ENCODE peak calls at places on chromosomes 2 and 18, in nine cellular contexts. Y is GM23338, S is transverse colon, T is spleen, F is Panc1, D is H1, Q is HepG2, A is upper lobe of left lung, W is K562. X is an unnamed sample.

GRCh38 chr2:102114290-102114721 is 28.2 kb upstream of the IL1R1 start:
- DNase-seq in Y (no peak), S (no peak), T (no peak), F (no peak), D (no peak), Q (peak), A (no peak), W (no peak), X (no peak)

GRCh38 chr18:60067426-60068210 is 167.8 kb downstream of the PMAIP1 start:
- DNase-seq in Y (peak), S (no peak), T (no peak), F (no peak), D (no peak), Q (no peak), A (no peak), W (no peak), X (no peak)

GRCh38 chr2:222569826-222570225 is 86.1 kb downstream of the FARSB start:
- DNase-seq in Y (no peak), S (no peak), T (no peak), F (no peak), D (no peak), Q (no peak), A (no peak), W (no peak), X (no peak)

GRCh38 chr18:3041857-3042256 is 28.9 kb upstream of the LPIN2 start:
- DNase-seq in Y (no peak), S (no peak), T (no peak), F (no peak), D (no peak), Q (no peak), A (no peak), W (no peak), X (no peak)

GRCh38 chr2:158990397-158991209 is 22.2 kb downstream of the TANC1 start:
- DNase-seq in Y (no peak), S (no peak), T (no peak), F (no peak), D (no peak), Q (no peak), A (no peak), W (no peak), X (no peak)

GRCh38 chr2:197889041-197889440 is 84.6 kb downstream of the PLCL1 start:
- DNase-seq in Y (peak), S (no peak), T (no peak), F (no peak), D (no peak), Q (no peak), A (no peak), W (peak), X (no peak)

GRCh38 chr2:188805229-188805628 is 168.9 kb upstream of the COL3A1 start:
- DNase-seq in Y (no peak), S (no peak), T (no peak), F (no peak), D (no peak), Q (no peak), A (no peak), W (no peak), X (no peak)

GRCh38 chr18:23365602-23366001 is 87.5 kb upstream of the RIOK3 start:
- DNase-seq in Y (no peak), S (no peak), T (no peak), F (no peak), D (no peak), Q (no peak), A (no peak), W (no peak), X (no peak)

GRCh38 chr2:232321817-232322559 is 56.6 kb upstream of the ALPP start:
- DNase-seq in Y (no peak), S (peak), T (no peak), F (no peak), D (no peak), Q (no peak), A (no peak), W (no peak), X (peak)

GRCh38 chr2:151973901-151974199 is 125.0 kb downstream of the CACNB4 start:
- DNase-seq in Y (peak), S (no peak), T (no peak), F (no peak), D (peak), Q (peak), A (no peak), W (no peak), X (no peak)

GRCh38 chr2:56714400-56714799 is 530.6 kb downstream of the CCDC85A start:
- DNase-seq in Y (no peak), S (no peak), T (no peak), F (no peak), D (no peak), Q (no peak), A (no peak), W (no peak), X (no peak)

GRCh38 chr2:44291281-44292248 is 16.3 kb downstream of the SLC3A1 start:
- DNase-seq in Y (peak), S (peak), T (no peak), F (peak), D (no peak), Q (peak), A (no peak), W (peak), X (peak)
- H3K27ac ChIP-seq in Y (no peak), S (peak), T (no peak), F (peak), D (no peak), Q (no peak), A (no peak), W (no peak), X (peak)

DNA sequence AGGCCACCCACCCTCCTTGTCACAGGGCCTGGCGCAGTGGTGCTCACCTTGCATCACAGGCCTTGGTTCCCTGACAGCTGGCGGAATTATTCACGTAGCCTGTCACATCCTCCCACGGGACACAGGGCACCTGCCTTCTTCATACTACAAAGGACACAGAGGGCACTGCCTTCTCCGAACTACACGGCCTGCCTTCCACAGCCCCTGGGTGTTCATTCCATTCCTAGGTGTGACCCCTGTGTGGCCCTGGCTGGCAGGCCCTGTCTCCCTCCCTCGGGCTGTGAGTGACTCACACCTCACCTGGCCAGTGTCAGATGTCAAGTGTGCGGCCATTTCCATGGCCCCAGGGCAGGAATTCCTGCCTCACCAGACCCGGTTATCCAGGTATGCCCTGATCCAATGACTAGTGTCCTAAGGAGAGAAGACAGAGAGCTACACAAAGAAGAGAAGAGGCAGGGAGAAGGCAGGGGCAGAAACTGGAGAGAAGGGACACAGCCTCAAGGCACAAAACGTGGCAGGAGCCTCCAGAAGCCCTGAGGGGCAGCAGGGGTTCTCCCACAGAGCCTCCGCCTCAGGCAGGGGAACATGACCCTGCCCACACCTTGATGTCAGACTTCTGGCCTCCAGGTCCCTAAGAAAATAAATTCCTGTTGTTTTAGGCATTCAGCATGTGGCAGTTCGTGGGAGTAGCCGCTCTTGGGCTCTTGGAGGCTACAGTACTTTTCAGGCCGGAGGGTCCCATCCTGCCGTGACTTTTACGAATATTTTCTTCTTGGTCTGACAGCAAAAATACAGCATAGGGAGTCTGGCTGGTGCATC is 43.4 kb downstream of the MBP start:
- DNase-seq in Y (peak), S (no peak), T (peak), F (no peak), D (no peak), Q (no peak), A (no peak), W (no peak), X (peak)
- TF ChIP-seq POLR2AphosphoS5 in Y (no peak), S (no peak), T (no peak), F (no peak), D (no peak), Q (no peak), A (peak), W (no peak), X (no peak)

GRCh38 chr2:163081754-163082153 is 243.2 kb upstream of the KCNH7 start:
- DNase-seq in Y (no peak), S (no peak), T (no peak), F (no peak), D (no peak), Q (no peak), A (no peak), W (no peak), X (no peak)

DNA sequence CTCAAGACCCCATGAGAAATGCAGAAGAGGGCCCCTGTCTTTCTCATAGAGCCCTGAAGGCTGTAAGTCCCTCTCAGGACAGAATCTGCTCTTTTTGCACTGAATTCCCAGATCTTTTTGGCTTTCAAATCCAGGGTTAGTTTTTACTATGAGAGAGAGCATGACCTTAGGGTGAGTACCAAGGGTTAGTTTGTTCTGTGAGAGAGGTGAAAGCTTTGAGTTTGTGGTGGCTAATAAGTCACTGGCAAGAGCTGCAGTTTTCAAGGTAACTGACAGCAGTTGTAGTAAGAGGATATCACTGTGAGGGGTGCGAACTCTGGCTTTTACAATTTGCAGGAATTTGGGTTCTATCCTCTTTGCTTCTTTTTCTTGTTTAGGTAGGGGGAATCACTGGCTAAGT is 248.4 kb upstream of the KCNH7 start:
- DNase-seq in Y (no peak), S (no peak), T (no peak), F (no peak), D (no peak), Q (no peak), A (no peak), W (no peak), X (no peak)
- H3K27ac ChIP-seq in Y (no peak), S (no peak), T (no peak), F (no peak), D (no peak), Q (no peak), A (no peak), W (no peak), X (no peak)

GRCh38 chr2:234880551-234881211 is 71.1 kb upstream of the SH3BP4 start:
- DNase-seq in Y (no peak), S (no peak), T (no peak), F (peak), D (no peak), Q (peak), A (no peak), W (no peak), X (peak)
- TF ChIP-seq POLR2AphosphoS5 in Y (no peak), S (no peak), T (no peak), F (peak), D (no peak), Q (peak), A (no peak), W (no peak), X (peak)

DNA sequence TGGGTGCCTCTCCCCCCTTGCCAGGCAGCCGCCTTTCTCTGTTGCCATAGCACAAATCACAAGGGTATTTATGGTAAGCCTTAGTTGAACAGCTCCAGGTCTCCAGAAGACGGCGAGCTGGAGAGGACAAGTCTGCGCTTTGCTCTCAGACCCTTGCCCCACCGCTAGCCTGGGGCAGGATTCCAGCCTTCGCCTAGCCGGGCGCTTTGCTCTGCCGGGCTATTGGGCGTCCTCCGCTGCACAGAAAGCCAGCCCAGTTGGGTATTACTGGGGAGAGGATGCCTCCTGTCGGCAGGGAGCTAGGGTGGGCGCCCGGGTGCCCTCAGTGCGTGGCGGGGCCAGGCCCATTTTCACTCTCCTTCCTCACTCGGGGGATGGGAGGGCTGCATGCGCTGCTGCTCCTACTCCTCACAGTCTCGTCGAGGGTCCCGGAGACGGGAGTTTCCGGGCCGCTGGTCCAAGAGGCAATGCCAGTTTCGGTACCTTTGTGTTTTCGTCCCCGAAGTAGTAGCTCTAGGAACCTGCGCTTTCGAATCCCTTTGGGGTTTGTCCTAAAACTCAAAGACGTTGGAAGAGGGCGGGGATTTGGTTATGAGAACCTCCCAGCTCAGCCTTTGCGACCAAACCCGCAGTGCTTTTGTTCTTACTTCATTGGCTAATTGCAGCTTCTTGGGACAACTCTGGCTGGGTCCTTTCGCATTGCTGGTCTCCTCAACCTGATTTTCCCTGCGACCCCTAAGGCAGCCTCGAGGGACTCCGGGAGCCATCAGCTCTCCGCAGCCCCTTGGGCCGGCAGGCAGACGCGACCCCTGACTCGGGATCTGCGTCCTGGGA is 3.6 kb upstream of the DLX2 start:
- DNase-seq in Y (peak), S (no peak), T (peak), F (no peak), D (peak), Q (peak), A (peak), W (peak), X (no peak)
- H3K27ac ChIP-seq in Y (no peak), S (no peak), T (no peak), F (peak), D (no peak), Q (no peak), A (no peak), W (no peak), X (no peak)

GRCh38 chr2:121185571-121186074 is 99.4 kb downstream of the TFCP2L1 start:
- DNase-seq in Y (no peak), S (no peak), T (no peak), F (no peak), D (no peak), Q (no peak), A (no peak), W (no peak), X (peak)
- TF ChIP-seq POLR2AphosphoS5 in Y (no peak), S (no peak), T (no peak), F (no peak), D (no peak), Q (no peak), A (no peak), W (no peak), X (no peak)

GRCh38 chr2:205752421-205752820 is 70.1 kb downstream of the NRP2 start:
- DNase-seq in Y (no peak), S (no peak), T (no peak), F (no peak), D (no peak), Q (no peak), A (no peak), W (no peak), X (no peak)

GRCh38 chr2:205749078-205749477 is 66.8 kb downstream of the NRP2 start:
- DNase-seq in Y (no peak), S (no peak), T (no peak), F (no peak), D (no peak), Q (no peak), A (no peak), W (no peak), X (no peak)

GRCh38 chr2:205754285-205754923 is 72.1 kb downstream of the NRP2 start:
- DNase-seq in Y (no peak), S (no peak), T (no peak), F (no peak), D (no peak), Q (no peak), A (no peak), W (no peak), X (no peak)

GRCh38 chr2:205752924-205753323 is 70.6 kb downstream of the NRP2 start:
- DNase-seq in Y (no peak), S (no peak), T (no peak), F (no peak), D (no peak), Q (no peak), A (peak), W (no peak), X (no peak)

DNA sequence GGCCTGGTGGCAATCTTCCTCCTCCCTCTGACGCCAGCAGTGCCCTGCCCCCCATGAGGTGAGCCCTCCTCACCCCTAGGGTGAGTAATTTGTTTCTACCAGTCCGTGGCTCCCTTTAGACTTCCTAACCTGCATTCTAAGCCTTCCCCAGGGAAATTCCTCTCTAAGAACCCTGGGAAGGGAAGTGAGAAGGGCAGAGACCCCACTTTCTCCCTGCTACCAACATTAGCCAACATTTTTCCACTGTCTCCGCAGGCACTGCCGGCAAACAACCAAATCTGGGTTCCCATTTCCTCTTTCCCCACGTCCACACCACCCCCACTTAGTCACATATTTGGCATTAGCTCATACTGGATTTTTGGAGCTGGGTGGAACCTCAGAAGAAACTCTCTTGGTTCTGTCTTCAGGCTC is 69.3 kb downstream of the NRP2 start:
- DNase-seq in Y (no peak), S (no peak), T (no peak), F (no peak), D (no peak), Q (no peak), A (no peak), W (no peak), X (no peak)
- H3K27ac ChIP-seq in Y (no peak), S (peak), T (no peak), F (no peak), D (no peak), Q (no peak), A (no peak), W (no peak), X (no peak)

DNA sequence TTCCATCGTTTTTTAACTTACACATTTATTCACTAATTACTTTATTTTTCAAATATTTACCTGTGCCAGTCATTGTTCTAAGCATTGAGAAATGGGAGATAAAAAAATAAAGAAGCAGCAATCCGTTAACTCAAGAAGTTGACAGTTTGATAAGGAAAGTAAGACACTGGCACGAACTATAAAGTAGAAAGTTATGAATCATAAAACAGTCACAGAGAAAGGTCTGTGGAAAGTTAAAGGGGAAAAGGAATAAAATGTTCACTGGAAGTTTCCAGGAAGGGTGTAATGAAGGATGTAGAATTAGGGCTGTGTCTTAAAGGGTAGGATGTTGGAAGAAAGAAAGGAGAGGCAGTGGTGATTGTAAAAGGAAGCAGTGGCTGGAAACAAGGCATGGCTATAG is 118.9 kb downstream of the RDH14 start:
- DNase-seq in Y (no peak), S (no peak), T (no peak), F (no peak), D (no peak), Q (no peak), A (no peak), W (no peak), X (no peak)
- TF ChIP-seq POLR2AphosphoS5 in Y (no peak), S (peak), T (no peak), F (no peak), D (no peak), Q (no peak), A (no peak), W (no peak), X (no peak)

GRCh38 chr18:48407358-48407757 is 1.8 kb downstream of the ZBTB7C start:
- DNase-seq in Y (no peak), S (no peak), T (no peak), F (no peak), D (no peak), Q (no peak), A (no peak), W (no peak), X (no peak)

GRCh38 chr18:48410095-48410920 is 1.1 kb upstream of the ZBTB7C start:
- DNase-seq in Y (peak), S (peak), T (peak), F (no peak), D (peak), Q (peak), A (peak), W (peak), X (peak)

GRCh38 chr18:48408111-48408726 is 964 bp downstream of the ZBTB7C start:
- DNase-seq in Y (peak), S (no peak), T (peak), F (no peak), D (no peak), Q (no peak), A (peak), W (no peak), X (no peak)

GRCh38 chr18:48409591-48410094 is 460 bp upstream of the ZBTB7C start:
- DNase-seq in Y (peak), S (no peak), T (peak), F (no peak), D (peak), Q (no peak), A (peak), W (no peak), X (no peak)

GRCh38 chr18:48408727-48409590 is at the start of gene ZBTB7C:
- DNase-seq in Y (peak), S (peak), T (peak), F (no peak), D (peak), Q (no peak), A (peak), W (no peak), X (peak)
- H3K27ac ChIP-seq in Y (no peak), S (peak), T (peak), F (no peak), D (no peak), Q (no peak), A (peak), W (no peak), X (peak)

X was measured in stomach.